ENCODE peak calls at places on chromosomes 7 and 10, in six cellular contexts. R is GM13977, V is H54, I is HT-29, F is NCI-H345, T is NCI-H1417. U is an unnamed sample.

GRCh38 chr7:22633954-22634474 is 93.0 kb upstream of the IL6 start:
- DNase-seq in I (no peak), R (no peak), T (no peak), F (no peak), V (no peak), U (no peak)

GRCh38 chr10:125039354-125039769 is 97.4 kb downstream of the ZRANB1 start:
- DNase-seq in T (no peak), I (no peak), R (no peak), F (no peak), V (no peak), U (no peak)

GRCh38 chr10:12768156-12768731 is 233.3 kb downstream of the CCDC3 start:
- DNase-seq in T (no peak), V (peak), I (no peak), F (no peak), R (no peak), U (no peak)

GRCh38 chr7:45574521-45575500 is 643 bp downstream of the ADCY1 start:
- DNase-seq in I (no peak), F (peak), V (no peak), R (peak), T (peak), U (peak)

GRCh38 chr7:36607206-36607515 is 117.1 kb downstream of the AOAH start:
- DNase-seq in T (no peak), I (no peak), R (no peak), F (peak), V (no peak), U (no peak)

GRCh38 chr10:119006451-119007210 is 22.9 kb upstream of the NANOS1 start:
- DNase-seq in V (peak), I (peak), F (no peak), R (no peak), T (no peak), U (no peak)

GRCh38 chr10:90969947-90970673 is 49.2 kb upstream of the ANKRD1 start:
- DNase-seq in T (no peak), I (peak), F (no peak), V (peak), R (no peak), U (no peak)

GRCh38 chr10:69217119-69217754 is 2.9 kb upstream of the HKDC1 start:
- DNase-seq in T (no peak), V (peak), F (no peak), I (peak), R (no peak), U (no peak)

U was measured in COR-L47.